ENCODE peak calls at places on chromosome 3, in seven cellular contexts. D is endothelial cell, S is PC-3, Q is AG04449, G is ascending aorta, N is left lung, F is GM10248. U is an unnamed sample.

GRCh38 chr3:112908252-112908651 is 61.6 kb upstream of the CD200R1L start:
- DNase-seq in G (no peak), F (no peak), S (no peak), Q (no peak), N (no peak), D (no peak), U (no peak)

GRCh38 chr3:60754617-60755016 is 496.6 kb downstream of the FHIT start:
- DNase-seq in F (no peak), Q (no peak), D (no peak), N (no peak), S (no peak), G (no peak), U (no peak)

GRCh38 chr3:40152482-40153133 is 156.9 kb upstream of the EIF1B start:
- DNase-seq in Q (no peak), G (no peak), F (no peak), N (no peak), S (no peak), D (no peak), U (no peak)

GRCh38 chr3:122691195-122691594 is 10.6 kb downstream of the PARP14 start:
- DNase-seq in G (no peak), S (peak), Q (no peak), F (peak), N (no peak), D (no peak), U (no peak)

GRCh38 chr3:143408771-143409170 is 289.2 kb downstream of the CHST2 start:
- DNase-seq in F (no peak), Q (no peak), N (no peak), S (no peak), D (no peak), G (no peak), U (no peak)

GRCh38 chr3:106261915-106262683 is 393.3 kb upstream of the CBLB start:
- DNase-seq in G (no peak), S (no peak), N (no peak), D (no peak), Q (peak), F (no peak), U (no peak)

GRCh38 chr3:57983734-57984518 is 24.3 kb upstream of the FLNB start:
- DNase-seq in Q (peak), N (no peak), G (peak), F (peak), S (peak), D (no peak), U (peak)

GRCh38 chr3:127865941-127866340 is 43.6 kb upstream of the MGLL start:
- DNase-seq in S (peak), Q (no peak), G (no peak), F (no peak), N (no peak), D (no peak), U (peak)

GRCh38 chr3:156307704-156308103 is 187.3 kb downstream of the KCNAB1 start:
- DNase-seq in N (no peak), G (peak), Q (no peak), D (no peak), S (peak), F (no peak), U (no peak)

GRCh38 chr3:172332256-172333041 is 115.8 kb downstream of the GHSR start:
- DNase-seq in F (peak), N (no peak), D (peak), Q (no peak), S (peak), G (no peak), U (peak)

GRCh38 chr3:49903451-49904424 is at the start of gene MST1R:
- DNase-seq in F (peak), Q (no peak), G (peak), N (peak), D (peak), S (peak), U (peak)

GRCh38 chr3:97940034-97940433 is 32.2 kb downstream of the RIOX2 start:
- DNase-seq in F (no peak), Q (no peak), N (no peak), D (no peak), G (no peak), S (peak), U (no peak)

GRCh38 chr3:128153156-128154011 is at the start of gene EEFSEC:
- DNase-seq in D (peak), Q (no peak), F (peak), G (peak), N (peak), S (peak), U (peak)

GRCh38 chr3:40191251-40191650 is 118.3 kb upstream of the EIF1B start:
- DNase-seq in S (no peak), Q (no peak), G (no peak), F (no peak), N (no peak), D (no peak), U (no peak)

GRCh38 chr3:18443670-18444596 is 18.8 kb upstream of the SATB1 start:
- DNase-seq in N (peak), D (no peak), S (peak), F (peak), Q (no peak), G (no peak), U (peak)

GRCh38 chr3:184658223-184658860 is 53.5 kb downstream of the MAGEF1 start:
- DNase-seq in D (no peak), F (no peak), G (no peak), Q (no peak), N (no peak), S (no peak), U (no peak)

GRCh38 chr3:114231616-114232015 is 5.8 kb downstream of the ZNF80 start:
- DNase-seq in F (no peak), Q (no peak), N (no peak), D (no peak), G (no peak), S (no peak), U (peak)

GRCh38 chr3:107271787-107272387 is 105.4 kb upstream of the CCDC54 start:
- DNase-seq in G (no peak), D (no peak), S (peak), Q (peak), F (peak), N (no peak), U (no peak)

GRCh38 chr3:147977001-147977400 is 567.8 kb downstream of the ZIC1 start:
- DNase-seq in F (no peak), S (no peak), N (no peak), D (no peak), G (no peak), Q (no peak), U (no peak)

GRCh38 chr3:182971637-182972036 is 8.7 kb downstream of the DCUN1D1 start:
- DNase-seq in D (no peak), S (no peak), G (no peak), F (no peak), Q (no peak), N (no peak), U (no peak)

GRCh38 chr3:37542772-37543449 is 318.8 kb upstream of the CTDSPL start:
- DNase-seq in G (no peak), N (no peak), F (no peak), Q (no peak), D (no peak), S (peak), U (no peak)

GRCh38 chr3:177464392-177465225 is 267.3 kb upstream of the TBL1XR1 start:
- DNase-seq in D (no peak), Q (no peak), F (no peak), N (no peak), G (no peak), S (no peak), U (no peak)

GRCh38 chr3:159458010-159458409 is 530.6 kb upstream of the IL12A start:
- DNase-seq in G (no peak), N (no peak), Q (peak), D (no peak), S (peak), F (no peak), U (no peak)

GRCh38 chr3:197376020-197376419 is 77.6 kb upstream of the DLG1 start:
- DNase-seq in F (no peak), Q (no peak), S (no peak), D (no peak), N (no peak), G (no peak), U (no peak)

GRCh38 chr3:128235207-128235933 is 82.1 kb downstream of the EEFSEC start:
- DNase-seq in G (no peak), F (no peak), Q (no peak), D (no peak), S (no peak), N (no peak), U (no peak)

GRCh38 chr3:184771748-184772147 is 40.2 kb upstream of the VPS8 start:
- DNase-seq in N (no peak), S (no peak), D (no peak), G (no peak), F (no peak), Q (no peak), U (no peak)

DNA sequence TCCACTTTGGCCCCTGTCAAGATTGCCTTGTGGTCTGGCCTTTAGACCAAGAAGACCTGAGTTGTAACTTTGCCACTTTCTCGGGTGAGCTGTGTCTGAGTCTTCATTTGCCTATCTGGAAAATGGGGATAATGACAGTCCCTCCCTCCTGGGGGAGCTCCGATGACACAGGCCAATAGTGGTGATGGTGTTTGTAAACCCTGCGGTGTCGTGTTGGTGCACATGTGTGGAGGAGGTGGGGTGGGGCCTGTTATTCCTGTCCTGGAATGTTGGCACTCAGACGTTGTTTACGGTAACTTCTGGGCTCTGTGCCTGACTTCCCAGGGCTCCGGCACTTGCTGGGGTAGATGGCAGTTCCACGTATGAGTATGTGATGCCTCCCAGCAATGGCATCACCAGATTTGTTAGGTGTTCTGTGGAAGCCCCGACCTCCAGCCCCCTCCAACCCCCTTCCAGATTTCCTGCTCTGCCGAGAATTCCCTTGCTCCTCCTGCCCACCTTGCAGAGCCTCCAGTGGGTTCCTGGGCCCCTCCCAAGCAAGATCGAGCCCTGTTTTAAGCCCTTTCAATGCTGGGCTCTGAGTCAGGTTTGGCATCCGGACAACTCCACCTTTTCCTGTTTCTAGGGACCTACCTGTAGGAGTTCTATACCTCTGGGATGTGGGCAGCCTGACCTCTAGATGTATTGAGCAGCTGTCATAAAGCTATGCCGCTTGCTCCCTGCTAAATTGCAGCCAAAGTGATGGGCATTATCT is 31.4 kb downstream of the HRH1 start:
- DNase-seq in G (peak), F (no peak), D (no peak), N (no peak), Q (peak), S (peak), U (no peak)
- TF ChIP-seq CTCF in G (no peak), F (no peak), D (no peak), N (no peak), Q (peak), S (peak), U (no peak)

GRCh38 chr3:12313519-12313918 is 24.6 kb downstream of the PPARG start:
- DNase-seq in G (no peak), Q (no peak), F (no peak), D (no peak), S (no peak), N (no peak), U (no peak)
- TF ChIP-seq CTCF in G (peak), Q (no peak), F (no peak), D (peak), S (peak), N (no peak), U (no peak)

GRCh38 chr3:195855471-195856409 is 44.0 kb upstream of the MUC4 start:
- DNase-seq in Q (no peak), D (no peak), N (no peak), G (no peak), S (peak), F (no peak), U (no peak)
- TF ChIP-seq CTCF in Q (no peak), D (no peak), N (no peak), G (no peak), S (peak), F (no peak), U (no peak)

GRCh38 chr3:45688882-45689786 is at the start of gene SACM1L:
- DNase-seq in S (peak), D (peak), G (peak), Q (peak), N (peak), F (peak), U (peak)

GRCh38 chr3:45688194-45688881 is 858 bp upstream of the SACM1L start:
- DNase-seq in Q (no peak), N (no peak), D (peak), S (peak), F (peak), G (no peak), U (peak)

GRCh38 chr3:45689787-45690145 is 570 bp downstream of the SACM1L start:
- DNase-seq in F (no peak), Q (no peak), S (no peak), D (no peak), G (no peak), N (no peak), U (no peak)

GRCh38 chr3:45692866-45693265 is 3.7 kb downstream of the SACM1L start:
- DNase-seq in D (no peak), Q (no peak), S (no peak), F (no peak), G (no peak), N (no peak), U (no peak)

DNA sequence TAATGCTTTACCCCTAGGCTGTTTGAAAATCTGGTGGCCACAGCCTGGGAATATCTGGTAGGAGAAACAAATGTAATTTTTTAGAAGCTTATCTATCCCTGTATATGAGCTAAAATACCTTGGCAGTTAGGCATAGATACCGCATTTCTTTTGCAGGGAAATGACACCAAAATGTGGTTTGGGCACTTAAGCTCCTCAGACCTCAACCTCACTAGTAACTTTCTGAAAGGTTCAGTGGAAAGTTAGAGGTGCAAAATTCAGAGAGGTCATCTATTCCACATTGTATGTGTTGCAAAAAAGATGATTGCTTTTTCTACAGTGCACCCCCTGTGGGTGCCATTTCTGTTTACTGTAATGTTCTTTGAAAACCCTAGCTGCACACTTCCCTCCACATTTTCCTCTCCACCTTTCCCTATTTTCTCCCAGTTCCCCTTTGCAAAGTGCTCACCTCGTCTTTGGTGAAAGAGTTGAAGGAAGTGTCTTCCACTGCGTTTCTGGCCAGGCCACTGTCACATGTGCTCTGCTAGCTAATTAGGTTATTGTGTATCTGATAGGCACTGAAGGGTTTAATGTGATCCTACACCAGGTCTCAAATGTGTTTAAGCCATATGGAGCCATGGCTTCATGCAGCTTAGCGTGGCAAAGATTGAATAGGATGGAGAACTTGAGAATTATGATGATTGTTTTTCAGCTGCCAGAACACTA is 1.3 kb downstream of the SACM1L start:
- DNase-seq in D (no peak), G (no peak), Q (no peak), S (no peak), F (no peak), N (no peak), U (peak)
- TF ChIP-seq CTCF in D (no peak), G (no peak), Q (no peak), S (no peak), F (no peak), N (no peak), U (peak)

DNA sequence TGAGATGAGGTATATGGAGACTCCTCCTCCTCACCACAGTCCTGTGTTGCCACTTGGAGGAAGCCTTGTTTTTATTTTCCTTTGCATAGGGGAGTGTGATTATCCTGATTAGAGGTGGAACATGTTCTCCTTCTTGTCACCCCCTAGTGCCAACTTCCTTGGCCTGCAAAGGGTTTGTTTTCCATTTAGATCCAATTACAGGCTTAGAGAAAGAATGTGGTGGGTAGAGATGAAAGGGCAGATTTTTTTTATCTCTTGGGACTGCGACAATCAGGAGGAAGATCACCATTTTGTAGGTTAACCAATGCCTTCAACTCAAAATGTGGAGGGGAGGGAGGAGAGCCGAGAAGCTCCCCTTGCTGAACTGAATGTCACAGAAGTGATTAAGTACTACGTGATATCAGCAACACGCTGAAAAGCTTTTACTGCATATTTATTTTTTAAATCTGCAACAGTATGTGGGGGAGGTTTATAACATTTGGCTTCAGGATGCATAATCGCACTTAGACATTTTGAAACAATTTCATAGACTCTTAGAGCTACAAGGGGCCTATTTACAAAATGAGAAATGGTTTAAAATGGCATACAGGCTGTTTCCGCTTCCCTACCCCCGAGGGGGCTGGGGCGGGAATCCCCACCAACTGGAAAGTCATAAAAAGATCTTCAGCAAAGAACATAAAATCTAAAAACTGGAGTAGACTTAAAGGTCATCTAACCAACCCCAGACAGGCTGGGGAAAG is 2.4 kb downstream of the LMCD1 start:
- DNase-seq in N (no peak), S (no peak), G (no peak), Q (no peak), D (no peak), F (peak), U (peak)
- TF ChIP-seq CTCF in N (no peak), S (no peak), G (no peak), Q (no peak), D (no peak), F (no peak), U (no peak)

DNA sequence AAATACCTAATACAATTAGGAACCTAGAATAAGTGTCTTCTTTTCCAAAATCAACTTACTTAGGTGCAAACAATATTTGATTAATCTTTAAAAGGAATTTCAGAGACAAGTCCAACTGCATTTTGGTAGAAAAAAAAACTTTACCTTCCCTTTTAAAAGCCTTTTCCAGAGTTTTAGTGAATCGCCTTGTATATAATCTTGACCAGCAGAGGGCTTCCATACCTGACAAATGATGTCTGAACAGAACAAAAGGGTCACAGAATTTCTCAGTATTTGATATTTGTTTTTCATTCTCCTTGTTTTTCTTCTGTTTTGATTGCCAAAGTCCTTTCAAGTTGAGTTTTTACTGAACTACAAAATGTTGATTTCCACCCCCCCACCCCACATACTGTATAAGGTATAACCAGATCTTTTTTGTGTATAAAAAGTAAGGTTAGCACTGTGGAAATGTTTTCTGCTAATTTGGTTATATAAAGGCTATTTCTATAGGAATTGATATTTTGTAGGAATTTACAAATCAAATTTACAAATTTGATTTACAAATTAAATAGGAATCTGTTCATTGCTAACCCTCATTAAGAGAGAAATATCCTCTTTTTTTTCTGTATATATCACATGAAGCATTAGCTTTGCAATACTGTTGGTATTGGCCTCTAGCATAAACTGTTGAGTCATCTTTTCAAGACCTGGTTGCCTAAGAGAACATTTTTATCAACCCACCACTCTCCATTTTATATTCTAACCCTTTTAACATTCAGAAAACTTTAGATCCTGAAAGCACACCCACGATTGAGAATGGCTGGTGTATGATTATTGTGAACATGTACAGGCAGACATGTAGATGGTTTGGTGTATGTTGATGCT is 464.1 kb upstream of the RARB start:
- DNase-seq in Q (no peak), N (no peak), G (no peak), S (peak), D (peak), F (no peak), U (no peak)
- TF ChIP-seq CTCF in Q (peak), N (peak), G (peak), S (peak), D (peak), F (peak), U (no peak)